ENCODE peak calls at places on chromosomes 5 and 9, in seven cellular contexts. One of them, this sample, is unnamed.

GRCh38 chr5:132095745-132096084 is 22.1 kb downstream of the CSF2 start:
- DNase-seq in H1: no peak
- DNase-seq in IMR-90: no peak
- DNase-seq in neuronal stem cell: no peak
- DNase-seq in mesenchymal stem cell: no peak
- DNase-seq in trophoblast cell: no peak
- DNase-seq in H9: peak; percentile 15
- DNase-seq in this sample: no peak

GRCh38 chr5:56543431-56544385 is 271.6 kb upstream of the MAP3K1 start:
- DNase-seq in IMR-90: peak; percentile 68
- DNase-seq in trophoblast cell: peak; percentile 97
- DNase-seq in H1: no peak
- DNase-seq in mesenchymal stem cell: peak; percentile 39
- DNase-seq in H9: no peak
- DNase-seq in neuronal stem cell: no peak
- DNase-seq in this sample: peak; percentile 37

GRCh38 chr9:93600504-93600903 is 24.1 kb downstream of the PHF2 start:
- DNase-seq in mesenchymal stem cell: no peak
- DNase-seq in neuronal stem cell: no peak
- DNase-seq in H9: peak; percentile 79
- DNase-seq in H1: peak; percentile 58
- DNase-seq in IMR-90: no peak
- DNase-seq in trophoblast cell: no peak
- DNase-seq in this sample: peak; percentile 28

GRCh38 chr5:148384389-148384756 is 615 bp downstream of the FBXO38 start:
- DNase-seq in IMR-90: no peak
- DNase-seq in H1: no peak
- DNase-seq in trophoblast cell: no peak
- DNase-seq in H9: no peak
- DNase-seq in mesenchymal stem cell: no peak
- DNase-seq in neuronal stem cell: no peak
- DNase-seq in this sample: peak; percentile 44

GRCh38 chr5:140075371-140075770 is 32.3 kb upstream of the NRG2 start:
- DNase-seq in mesenchymal stem cell: no peak
- DNase-seq in neuronal stem cell: no peak
- DNase-seq in IMR-90: peak; percentile 23
- DNase-seq in H9: no peak
- DNase-seq in H1: no peak
- DNase-seq in trophoblast cell: no peak
- DNase-seq in this sample: no peak

GRCh38 chr5:175202461-175203065 is 241.4 kb downstream of the DRD1 start:
- DNase-seq in H1: no peak
- DNase-seq in IMR-90: peak; percentile 71
- DNase-seq in trophoblast cell: no peak
- DNase-seq in mesenchymal stem cell: no peak
- DNase-seq in neuronal stem cell: no peak
- DNase-seq in H9: no peak
- DNase-seq in this sample: no peak

GRCh38 chr9:36187414-36187813 is 3.3 kb upstream of the CLTA start:
- DNase-seq in H9: no peak
- DNase-seq in neuronal stem cell: no peak
- DNase-seq in H1: no peak
- DNase-seq in mesenchymal stem cell: peak; percentile 92
- DNase-seq in IMR-90: peak; percentile 92
- DNase-seq in trophoblast cell: no peak
- DNase-seq in this sample: peak; percentile 91

GRCh38 chr5:67695369-67695768 is 498.8 kb upstream of the CD180 start:
- DNase-seq in H1: no peak
- DNase-seq in H9: no peak
- DNase-seq in trophoblast cell: no peak
- DNase-seq in neuronal stem cell: no peak
- DNase-seq in IMR-90: no peak
- DNase-seq in mesenchymal stem cell: no peak
- DNase-seq in this sample: no peak

GRCh38 chr9:91180930-91181268 is 180.8 kb downstream of the AUH start:
- DNase-seq in neuronal stem cell: no peak
- DNase-seq in H1: no peak
- DNase-seq in IMR-90: no peak
- DNase-seq in mesenchymal stem cell: no peak
- DNase-seq in H9: no peak
- DNase-seq in trophoblast cell: no peak
- DNase-seq in this sample: no peak

GRCh38 chr9:93452710-93453046 is 703 bp downstream of the FAM120AOS start:
- DNase-seq in IMR-90: no peak
- DNase-seq in H9: no peak
- DNase-seq in H1: no peak
- DNase-seq in neuronal stem cell: no peak
- DNase-seq in trophoblast cell: peak; percentile 31
- DNase-seq in mesenchymal stem cell: no peak
- DNase-seq in this sample: no peak

GRCh38 chr5:159341914-159342313 is 11.6 kb upstream of the IL12B start:
- DNase-seq in mesenchymal stem cell: peak; percentile 77
- DNase-seq in neuronal stem cell: no peak
- DNase-seq in trophoblast cell: peak; percentile 92
- DNase-seq in H9: no peak
- DNase-seq in H1: no peak
- DNase-seq in IMR-90: peak; percentile 71
- DNase-seq in this sample: no peak

GRCh38 chr5:64790210-64790609 is 21.5 kb downstream of the CWC27 start:
- DNase-seq in mesenchymal stem cell: no peak
- DNase-seq in neuronal stem cell: no peak
- DNase-seq in H1: no peak
- DNase-seq in H9: no peak
- DNase-seq in trophoblast cell: no peak
- DNase-seq in IMR-90: peak; percentile 28
- DNase-seq in this sample: no peak

GRCh38 chr9:33315371-33315770 is 25.1 kb downstream of the NFX1 start:
- DNase-seq in IMR-90: no peak
- DNase-seq in neuronal stem cell: no peak
- DNase-seq in H1: no peak
- DNase-seq in H9: no peak
- DNase-seq in mesenchymal stem cell: no peak
- DNase-seq in trophoblast cell: no peak
- DNase-seq in this sample: no peak

GRCh38 chr5:139151902-139152301 is 46.3 kb downstream of the SIL1 start:
- DNase-seq in neuronal stem cell: no peak
- DNase-seq in mesenchymal stem cell: no peak
- DNase-seq in trophoblast cell: no peak
- DNase-seq in H9: no peak
- DNase-seq in H1: no peak
- DNase-seq in IMR-90: no peak
- DNase-seq in this sample: no peak

GRCh38 chr5:65190328-65191053 is 291.2 kb downstream of the ADAMTS6 start:
- DNase-seq in trophoblast cell: peak; percentile 86
- DNase-seq in mesenchymal stem cell: peak; percentile 70
- DNase-seq in neuronal stem cell: no peak
- DNase-seq in H9: no peak
- DNase-seq in IMR-90: peak; percentile 99
- DNase-seq in H1: no peak
- DNase-seq in this sample: no peak

GRCh38 chr5:136066705-136067271 is 38.0 kb downstream of the TGFBI start:
- DNase-seq in H1: no peak
- DNase-seq in mesenchymal stem cell: peak; percentile 83
- DNase-seq in trophoblast cell: no peak
- DNase-seq in neuronal stem cell: no peak
- DNase-seq in H9: peak; percentile 27
- DNase-seq in IMR-90: peak; percentile 77
- DNase-seq in this sample: peak; percentile 44

GRCh38 chr5:139443766-139444473 is 4.6 kb upstream of the DNAJC18 start:
- DNase-seq in IMR-90: peak; percentile 80
- DNase-seq in H1: no peak
- DNase-seq in H9: no peak
- DNase-seq in neuronal stem cell: no peak
- DNase-seq in mesenchymal stem cell: peak; percentile 79
- DNase-seq in trophoblast cell: peak; percentile 18
- DNase-seq in this sample: peak; percentile 51

GRCh38 chr5:135129307-135129706 is 95.3 kb upstream of the PITX1 start:
- DNase-seq in IMR-90: no peak
- DNase-seq in neuronal stem cell: no peak
- DNase-seq in H9: no peak
- DNase-seq in H1: no peak
- DNase-seq in trophoblast cell: peak; percentile 47
- DNase-seq in mesenchymal stem cell: no peak
- DNase-seq in this sample: no peak

GRCh38 chr9:83342731-83343130 is 195.5 kb downstream of the FRMD3 start:
- DNase-seq in mesenchymal stem cell: no peak
- DNase-seq in neuronal stem cell: no peak
- DNase-seq in IMR-90: no peak
- DNase-seq in H1: no peak
- DNase-seq in trophoblast cell: peak; percentile 87
- DNase-seq in H9: no peak
- DNase-seq in this sample: no peak
- H3K4ac ChIP-seq in mesenchymal stem cell: no peak overlapping the region
- H3K4ac ChIP-seq in neuronal stem cell: no peak overlapping the region
- H3K4ac ChIP-seq in IMR-90: no peak overlapping the region
- H3K4ac ChIP-seq in H1: no peak overlapping the region
- H3K4ac ChIP-seq in trophoblast cell: no peak overlapping the region
- H3K4ac ChIP-seq in H9: no peak overlapping the region
- H3K4ac ChIP-seq in this sample: no peak overlapping the region

GRCh38 chr5:15796557-15796956 is 296.6 kb downstream of the FBXL7 start:
- DNase-seq in trophoblast cell: no peak
- DNase-seq in H1: no peak
- DNase-seq in H9: no peak
- DNase-seq in neuronal stem cell: no peak
- DNase-seq in mesenchymal stem cell: no peak
- DNase-seq in IMR-90: no peak
- DNase-seq in this sample: peak; percentile 52

GRCh38 chr5:15799014-15799413 is 299.0 kb downstream of the FBXL7 start:
- DNase-seq in IMR-90: no peak
- DNase-seq in trophoblast cell: no peak
- DNase-seq in H9: no peak
- DNase-seq in mesenchymal stem cell: no peak
- DNase-seq in H1: no peak
- DNase-seq in neuronal stem cell: no peak
- DNase-seq in this sample: no peak

GRCh38 chr5:15799612-15800011 is 299.6 kb downstream of the FBXL7 start:
- DNase-seq in H1: no peak
- DNase-seq in mesenchymal stem cell: no peak
- DNase-seq in neuronal stem cell: no peak
- DNase-seq in trophoblast cell: no peak
- DNase-seq in IMR-90: no peak
- DNase-seq in H9: no peak
- DNase-seq in this sample: no peak

GRCh38 chr5:15797116-15797515 is 297.1 kb downstream of the FBXL7 start:
- DNase-seq in mesenchymal stem cell: no peak
- DNase-seq in IMR-90: no peak
- DNase-seq in H9: no peak
- DNase-seq in H1: no peak
- DNase-seq in trophoblast cell: no peak
- DNase-seq in neuronal stem cell: no peak
- DNase-seq in this sample: no peak

GRCh38 chr5:15798006-15798405 is 298.0 kb downstream of the FBXL7 start:
- DNase-seq in neuronal stem cell: no peak
- DNase-seq in IMR-90: no peak
- DNase-seq in trophoblast cell: no peak
- DNase-seq in H1: no peak
- DNase-seq in H9: no peak
- DNase-seq in mesenchymal stem cell: no peak
- DNase-seq in this sample: no peak
- H3K4ac ChIP-seq in neuronal stem cell: no peak overlapping the region
- H3K4ac ChIP-seq in IMR-90: no peak overlapping the region
- H3K4ac ChIP-seq in trophoblast cell: no peak overlapping the region
- H3K4ac ChIP-seq in H1: no peak overlapping the region
- H3K4ac ChIP-seq in H9: no peak overlapping the region
- H3K4ac ChIP-seq in mesenchymal stem cell: no peak overlapping the region
- H3K4ac ChIP-seq in this sample: no peak overlapping the region

DNA sequence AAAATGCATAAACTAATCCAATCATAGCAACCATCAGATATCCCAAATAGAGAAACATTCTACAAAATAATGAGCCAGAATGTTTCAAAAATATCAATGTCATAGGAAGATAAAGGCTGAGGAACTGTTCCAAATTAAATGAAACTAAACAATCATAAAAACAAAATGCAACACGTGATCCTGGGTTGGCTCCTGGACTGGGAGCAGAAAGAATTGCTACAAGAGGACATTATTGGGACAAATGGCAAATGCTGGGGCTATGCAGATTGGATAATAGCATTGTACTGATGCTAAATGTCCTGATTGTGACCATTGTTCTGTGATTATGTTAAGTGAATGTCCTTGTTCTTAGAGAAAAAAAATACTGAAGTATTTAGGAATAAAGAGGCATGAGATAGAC is 54.2 kb upstream of the AKNA start:
- DNase-seq in IMR-90: no peak
- DNase-seq in neuronal stem cell: no peak
- DNase-seq in H9: no peak
- DNase-seq in trophoblast cell: no peak
- DNase-seq in mesenchymal stem cell: no peak
- DNase-seq in H1: no peak
- DNase-seq in this sample: no peak
- H3K4ac ChIP-seq in IMR-90: no peak overlapping the region
- H3K4ac ChIP-seq in neuronal stem cell: no peak overlapping the region
- H3K4ac ChIP-seq in H9: no peak overlapping the region
- H3K4ac ChIP-seq in trophoblast cell: no peak overlapping the region
- H3K4ac ChIP-seq in mesenchymal stem cell: no peak overlapping the region
- H3K4ac ChIP-seq in H1: no peak overlapping the region
- H3K4ac ChIP-seq in this sample: no peak overlapping the region

GRCh38 chr5:117177302-117177701 is 602.7 kb upstream of the SEMA6A start:
- DNase-seq in H9: no peak
- DNase-seq in IMR-90: no peak
- DNase-seq in H1: no peak
- DNase-seq in neuronal stem cell: no peak
- DNase-seq in trophoblast cell: no peak
- DNase-seq in mesenchymal stem cell: no peak
- DNase-seq in this sample: no peak

GRCh38 chr5:117186751-117187150 is 612.1 kb upstream of the SEMA6A start:
- DNase-seq in IMR-90: no peak
- DNase-seq in H1: no peak
- DNase-seq in neuronal stem cell: no peak
- DNase-seq in mesenchymal stem cell: no peak
- DNase-seq in H9: no peak
- DNase-seq in trophoblast cell: no peak
- DNase-seq in this sample: no peak

DNA sequence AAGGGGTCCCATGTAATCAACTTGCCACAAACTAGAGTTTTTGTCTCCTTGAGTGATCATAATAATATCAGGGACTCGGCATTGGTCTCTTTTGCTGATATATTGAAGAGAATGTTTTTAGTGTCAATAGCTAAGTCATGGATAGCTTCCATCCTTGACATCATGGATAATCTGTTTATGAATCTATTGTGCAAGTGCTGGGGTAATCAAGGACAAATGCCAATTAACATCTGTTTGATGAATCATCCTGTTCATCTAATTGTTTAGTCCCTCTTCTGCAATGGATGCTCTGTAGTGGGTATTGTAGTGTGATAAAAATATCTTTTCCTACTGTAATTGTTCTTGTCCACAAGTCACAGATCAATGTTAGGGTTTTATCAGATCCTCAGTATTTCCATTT is 607.5 kb upstream of the SEMA6A start:
- DNase-seq in H9: no peak
- DNase-seq in IMR-90: no peak
- DNase-seq in H1: no peak
- DNase-seq in neuronal stem cell: no peak
- DNase-seq in trophoblast cell: no peak
- DNase-seq in mesenchymal stem cell: no peak
- DNase-seq in this sample: no peak
- H3K4ac ChIP-seq in H9: no peak overlapping the region
- H3K4ac ChIP-seq in IMR-90: no peak overlapping the region
- H3K4ac ChIP-seq in H1: no peak overlapping the region
- H3K4ac ChIP-seq in neuronal stem cell: no peak overlapping the region
- H3K4ac ChIP-seq in trophoblast cell: no peak overlapping the region
- H3K4ac ChIP-seq in mesenchymal stem cell: no peak overlapping the region
- H3K4ac ChIP-seq in this sample: no peak overlapping the region